ENCODE peak calls at places on chromosomes 7 and 10, in five cellular contexts. One of them, this sample, is unnamed.

GRCh38 chr7:102119213-102119651 is 167.4 kb upstream of the SH2B2 start:
- DNase-seq in GM04504: no peak
- DNase-seq in kidney tubule cell: no peak
- DNase-seq in T-helper 2 cell: no peak
- DNase-seq in coronary artery: no peak
- DNase-seq in this sample: peak

GRCh38 chr10:32150532-32151101 is 94.4 kb upstream of the KIF5B start:
- DNase-seq in kidney tubule cell: no peak
- DNase-seq in coronary artery: no peak
- DNase-seq in GM04504: no peak
- DNase-seq in T-helper 2 cell: peak
- DNase-seq in this sample: no peak

GRCh38 chr7:836429-836828 is 4.2 kb downstream of the SUN1 start:
- DNase-seq in coronary artery: no peak
- DNase-seq in T-helper 2 cell: no peak
- DNase-seq in kidney tubule cell: peak
- DNase-seq in GM04504: no peak
- DNase-seq in this sample: no peak

GRCh38 chr7:155844019-155844453 is 31.8 kb upstream of the SHH start:
- DNase-seq in kidney tubule cell: peak
- DNase-seq in coronary artery: no peak
- DNase-seq in T-helper 2 cell: no peak
- DNase-seq in GM04504: no peak
- DNase-seq in this sample: no peak

GRCh38 chr7:99380032-99380822 is 5.7 kb downstream of the ARPC1B start:
- DNase-seq in coronary artery: no peak
- DNase-seq in kidney tubule cell: no peak
- DNase-seq in T-helper 2 cell: peak
- DNase-seq in GM04504: no peak
- DNase-seq in this sample: peak

GRCh38 chr7:45651540-45651939 is 77.4 kb downstream of the ADCY1 start:
- DNase-seq in kidney tubule cell: no peak
- DNase-seq in GM04504: no peak
- DNase-seq in T-helper 2 cell: no peak
- DNase-seq in coronary artery: no peak
- DNase-seq in this sample: no peak

GRCh38 chr7:37714606-37715005 is 31.0 kb downstream of the GPR141 start:
- DNase-seq in T-helper 2 cell: no peak
- DNase-seq in kidney tubule cell: no peak
- DNase-seq in coronary artery: no peak
- DNase-seq in GM04504: no peak
- DNase-seq in this sample: no peak

GRCh38 chr10:132141076-132141475 is 45.7 kb upstream of the DPYSL4 start:
- DNase-seq in GM04504: no peak
- DNase-seq in coronary artery: no peak
- DNase-seq in kidney tubule cell: no peak
- DNase-seq in T-helper 2 cell: no peak
- DNase-seq in this sample: no peak

GRCh38 chr10:29827512-29827911 is 192.7 kb upstream of the SVIL start:
- DNase-seq in T-helper 2 cell: no peak
- DNase-seq in kidney tubule cell: no peak
- DNase-seq in GM04504: no peak
- DNase-seq in coronary artery: no peak
- DNase-seq in this sample: no peak

GRCh38 chr10:62610649-62611229 is 193.8 kb upstream of the ADO start:
- DNase-seq in coronary artery: no peak
- DNase-seq in GM04504: no peak
- DNase-seq in kidney tubule cell: peak
- DNase-seq in T-helper 2 cell: peak
- DNase-seq in this sample: no peak

GRCh38 chr7:91603707-91604106 is 276.8 kb downstream of the MTERF1 start:
- DNase-seq in GM04504: no peak
- DNase-seq in T-helper 2 cell: no peak
- DNase-seq in kidney tubule cell: no peak
- DNase-seq in coronary artery: no peak
- DNase-seq in this sample: no peak

GRCh38 chr10:51052152-51052551 is 22.1 kb upstream of the PRKG1 start:
- DNase-seq in kidney tubule cell: no peak
- DNase-seq in T-helper 2 cell: no peak
- DNase-seq in GM04504: no peak
- DNase-seq in coronary artery: no peak
- DNase-seq in this sample: no peak

GRCh38 chr7:2247141-2247985 is 5.3 kb downstream of the NUDT1 start:
- DNase-seq in kidney tubule cell: peak
- DNase-seq in coronary artery: no peak
- DNase-seq in T-helper 2 cell: no peak
- DNase-seq in GM04504: no peak
- DNase-seq in this sample: no peak

GRCh38 chr7:148701414-148701813 is 2.7 kb downstream of the CUL1 start:
- DNase-seq in T-helper 2 cell: no peak
- DNase-seq in coronary artery: no peak
- DNase-seq in kidney tubule cell: peak
- DNase-seq in GM04504: no peak
- DNase-seq in this sample: no peak

GRCh38 chr10:127918570-127918969 is 11.7 kb downstream of the PTPRE start:
- DNase-seq in coronary artery: no peak
- DNase-seq in T-helper 2 cell: no peak
- DNase-seq in GM04504: no peak
- DNase-seq in kidney tubule cell: no peak
- DNase-seq in this sample: peak

GRCh38 chr10:92690211-92691041 is 671 bp downstream of the HHEX start:
- DNase-seq in T-helper 2 cell: peak
- DNase-seq in kidney tubule cell: peak
- DNase-seq in coronary artery: no peak
- DNase-seq in GM04504: no peak
- DNase-seq in this sample: no peak

GRCh38 chr10:119495061-119495505 is 47.4 kb downstream of the RGS10 start:
- DNase-seq in kidney tubule cell: no peak
- DNase-seq in GM04504: no peak
- DNase-seq in T-helper 2 cell: no peak
- DNase-seq in coronary artery: no peak
- DNase-seq in this sample: no peak

GRCh38 chr7:89503281-89503680 is 651.0 kb upstream of the STEAP1 start:
- DNase-seq in T-helper 2 cell: no peak
- DNase-seq in coronary artery: no peak
- DNase-seq in GM04504: no peak
- DNase-seq in kidney tubule cell: no peak
- DNase-seq in this sample: no peak

GRCh38 chr7:5470167-5470532 is 46.5 kb upstream of the TNRC18 start:
- DNase-seq in kidney tubule cell: no peak
- DNase-seq in coronary artery: no peak
- DNase-seq in GM04504: no peak
- DNase-seq in T-helper 2 cell: no peak
- DNase-seq in this sample: no peak

GRCh38 chr7:2892571-2892970 is 48.5 kb upstream of the GNA12 start:
- DNase-seq in GM04504: no peak
- DNase-seq in T-helper 2 cell: no peak
- DNase-seq in coronary artery: no peak
- DNase-seq in kidney tubule cell: no peak
- DNase-seq in this sample: no peak

GRCh38 chr10:90890347-90890746 is 18.6 kb downstream of the RPP30 start:
- DNase-seq in kidney tubule cell: no peak
- DNase-seq in GM04504: no peak
- DNase-seq in T-helper 2 cell: no peak
- DNase-seq in coronary artery: no peak
- DNase-seq in this sample: no peak

GRCh38 chr10:12180221-12180974 is 15.3 kb downstream of the NUDT5 start:
- DNase-seq in T-helper 2 cell: no peak
- DNase-seq in coronary artery: no peak
- DNase-seq in kidney tubule cell: no peak
- DNase-seq in GM04504: no peak
- DNase-seq in this sample: no peak

GRCh38 chr10:124827474-124827873 is 25.9 kb downstream of the ABRAXAS2 start:
- DNase-seq in kidney tubule cell: peak
- DNase-seq in coronary artery: no peak
- DNase-seq in T-helper 2 cell: peak
- DNase-seq in GM04504: no peak
- DNase-seq in this sample: no peak

GRCh38 chr10:97843296-97843671 is 6.4 kb upstream of the GOLGA7B start:
- DNase-seq in coronary artery: no peak
- DNase-seq in kidney tubule cell: no peak
- DNase-seq in T-helper 2 cell: no peak
- DNase-seq in GM04504: no peak
- DNase-seq in this sample: no peak

This sample was measured in substantia nigra.